ENCODE peak calls at places on chromosomes 5 and 9, in four cellular contexts. E, C, Q and X are unnamed samples.

GRCh38 chr5:6365142-6365976 is 13.0 kb downstream of the MED10 start:
- DNase-seq in E (peak), C (no peak), Q (no peak), X (no peak)

GRCh38 chr9:16434522-16434921 is 435.9 kb downstream of the BNC2 start:
- DNase-seq in Q (no peak), C (no peak), E (no peak), X (no peak)

GRCh38 chr9:132804576-132805295 is 73.3 kb downstream of the AK8 start:
- DNase-seq in C (no peak), Q (no peak), E (no peak), X (no peak)

GRCh38 chr9:126989847-126990821 is 75.6 kb downstream of the RALGPS1 start:
- DNase-seq in E (peak), C (peak), Q (no peak), X (no peak)

GRCh38 chr9:93071464-93071863 is 13.0 kb downstream of the SUSD3 start:
- DNase-seq in E (no peak), Q (peak), C (no peak), X (no peak)

GRCh38 chr5:23234153-23234729 is 273.2 kb upstream of the PRDM9 start:
- DNase-seq in E (no peak), C (no peak), Q (no peak), X (no peak)

GRCh38 chr5:31614147-31615030 is 24.5 kb upstream of the PDZD2 start:
- DNase-seq in Q (no peak), E (no peak), C (no peak), X (no peak)

GRCh38 chr5:136020383-136021015 is 8.3 kb upstream of the TGFBI start:
- DNase-seq in Q (peak), C (no peak), E (no peak), X (no peak)

GRCh38 chr5:16909464-16909863 is 26.6 kb downstream of the MYO10 start:
- DNase-seq in Q (peak), C (no peak), E (no peak), X (no peak)

GRCh38 chr5:157548513-157549282 is 26.9 kb downstream of the ADAM19 start:
- DNase-seq in Q (peak), E (peak), C (no peak), X (no peak)

GRCh38 chr5:132024789-132025402 is 13.4 kb upstream of the ACSL6 start:
- DNase-seq in C (no peak), E (no peak), Q (no peak), X (no peak)

GRCh38 chr9:24258626-24259025 is 287.1 kb downstream of the IZUMO3 start:
- DNase-seq in Q (no peak), C (no peak), E (no peak), X (no peak)